ENCODE peak calls at places on chromosomes 4 and X, in four cellular contexts. A, K, Q and H are unnamed samples.

GRCh38 chr4:20272411-20272872 is 20.7 kb downstream of the SLIT2 start:
- DNase-seq in A (no peak), K (no peak), Q (no peak), H (no peak)

GRCh38 chr4:186723207-186724047 is at the start of gene FAT1:
- DNase-seq in A (peak), K (peak), Q (peak), H (no peak)

GRCh38 chr4:173333658-173334084 is 487 bp downstream of the HMGB2 start:
- DNase-seq in A (peak), Q (peak), K (peak), H (no peak)

GRCh38 chr4:10924274-10924673 is 239.7 kb upstream of the CLNK start:
- DNase-seq in Q (no peak), A (no peak), K (no peak), H (no peak)

GRCh38 chr4:102713096-102713495 is 47.7 kb downstream of the MANBA start:
- DNase-seq in K (no peak), A (no peak), Q (no peak), H (no peak)

GRCh38 chr4:173958445-173958844 is 325.0 kb downstream of the FBXO8 start:
- DNase-seq in K (no peak), A (no peak), Q (no peak), H (no peak)

GRCh38 chr4:40423735-40424134 is 88.6 kb downstream of the CHRNA9 start:
- DNase-seq in K (no peak), A (no peak), Q (no peak), H (no peak)

GRCh38 chr4:25862411-25863346 is at the start of gene SEL1L3:
- DNase-seq in A (peak), K (peak), Q (peak), H (peak)

GRCh38 chr4:88277711-88278025 is 6.7 kb downstream of the PPM1K start:
- DNase-seq in Q (no peak), K (no peak), A (no peak), H (no peak)

GRCh38 chr4:45910511-45910910 is 213.3 kb downstream of the GABRG1 start:
- DNase-seq in K (no peak), Q (no peak), A (no peak), H (no peak)

GRCh38 chr4:176981551-176981950 is 188.8 kb upstream of the VEGFC start:
- DNase-seq in K (no peak), A (no peak), Q (no peak), H (no peak)

GRCh38 chrX:146994163-146994562 is 179.6 kb upstream of the CXorf51A start:
- DNase-seq in Q (no peak), A (no peak), K (no peak), H (no peak)

GRCh38 chr4:170052919-170053318 is 26.7 kb upstream of the MFAP3L start:
- DNase-seq in Q (no peak), K (no peak), A (no peak), H (no peak)

GRCh38 chr4:170057851-170058250 is 31.7 kb upstream of the MFAP3L start:
- DNase-seq in A (no peak), Q (no peak), K (no peak), H (no peak)

DNA sequence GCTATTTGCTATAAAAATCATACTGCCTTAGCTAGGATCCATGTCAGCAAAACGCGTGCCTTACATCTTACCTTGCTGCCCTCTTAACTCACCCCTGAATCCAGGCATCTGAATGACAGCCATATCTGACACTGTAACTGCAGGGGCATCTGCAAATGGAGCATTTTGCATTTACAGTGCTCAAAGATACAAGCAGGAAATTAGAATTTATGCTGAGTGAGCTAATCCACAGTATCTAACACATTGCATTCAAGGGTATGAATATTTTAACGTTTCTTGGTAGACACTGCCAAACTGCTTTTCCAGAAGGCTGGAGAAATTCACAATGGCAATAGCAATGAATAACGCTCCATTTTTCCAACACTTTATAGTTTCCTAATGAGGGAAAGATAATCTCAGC is 31.0 kb downstream of the AADAT start:
- DNase-seq in A (no peak), K (no peak), Q (no peak), H (no peak)
- TF ChIP-seq CTCF in A (no peak), K (no peak), Q (no peak), H (no peak)

GRCh38 chr4:125243835-125244397 is 70.8 kb upstream of the FAT4 start:
- DNase-seq in A (no peak), K (no peak), Q (no peak), H (no peak)

GRCh38 chr4:125244848-125245450 is 69.8 kb upstream of the FAT4 start:
- DNase-seq in K (no peak), A (no peak), Q (no peak), H (no peak)
- TF ChIP-seq CTCF in K (peak), A (no peak), Q (peak), H (no peak)

DNA sequence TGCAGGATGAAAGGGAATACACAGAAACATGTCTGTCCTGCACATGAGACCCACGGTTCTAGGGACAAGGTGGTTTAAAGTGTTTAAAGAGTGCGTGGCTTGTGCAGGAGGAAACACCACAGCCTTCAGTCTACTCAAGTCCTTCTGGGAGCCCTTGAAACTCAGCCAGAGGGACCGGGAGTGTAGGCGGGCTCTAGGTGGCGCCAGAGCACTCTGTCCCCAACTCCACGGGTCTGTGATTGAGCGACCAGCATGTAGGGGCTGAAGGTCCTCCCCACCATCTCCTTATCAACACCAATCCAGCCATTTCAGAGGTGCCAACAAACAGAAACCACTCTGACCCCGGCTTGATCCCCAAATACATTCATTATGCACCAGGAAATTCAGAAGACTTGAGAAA is 82.0 kb upstream of the CLDN34 start:
- DNase-seq in A (peak), K (no peak), Q (peak), H (peak)
- TF ChIP-seq CTCF in A (no peak), K (peak), Q (peak), H (no peak)

GRCh38 chrX:74550295-74550802 is 64.1 kb downstream of the RLIM start:
- DNase-seq in A (peak), K (peak), Q (peak), H (peak)
- TF ChIP-seq CTCF in A (peak), K (peak), Q (peak), H (peak)

GRCh38 chrX:150544222-150544787 is 24.1 kb upstream of the MTM1 start:
- DNase-seq in Q (no peak), K (no peak), A (no peak), H (no peak)
- TF ChIP-seq CTCF in Q (no peak), K (no peak), A (no peak), H (no peak)

DNA sequence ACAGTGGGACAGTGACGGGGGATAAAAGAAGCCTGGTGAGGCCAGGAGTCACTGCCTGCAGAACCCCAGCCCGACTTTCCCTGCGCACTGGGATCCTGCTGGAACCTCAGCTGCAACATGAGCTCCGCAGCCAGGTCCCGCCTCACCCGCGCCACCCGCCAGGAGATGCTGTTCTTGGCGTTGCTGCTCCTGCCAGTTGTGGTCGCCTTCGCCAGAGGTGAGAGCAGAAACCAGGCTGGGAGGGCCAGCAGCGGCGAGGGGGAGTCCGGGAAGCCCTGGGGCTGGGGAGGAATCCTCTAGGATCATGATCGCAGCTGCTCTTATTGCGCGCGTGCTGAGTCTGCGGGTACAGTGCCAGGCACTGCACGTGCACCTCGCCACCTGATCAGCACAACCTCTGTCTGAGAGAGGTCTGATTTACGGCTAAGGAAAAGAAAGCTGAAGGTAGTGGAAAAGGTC is at the start of gene PF4V1:
- DNase-seq in K (peak), A (peak), Q (peak), H (no peak)
- TF ChIP-seq CTCF in K (peak), A (no peak), Q (peak), H (no peak)

GRCh38 chr4:58734030-58734673 is 1624.0 kb upstream of the IGFBP7 start:
- DNase-seq in A (no peak), K (no peak), Q (no peak), H (no peak)

DNA sequence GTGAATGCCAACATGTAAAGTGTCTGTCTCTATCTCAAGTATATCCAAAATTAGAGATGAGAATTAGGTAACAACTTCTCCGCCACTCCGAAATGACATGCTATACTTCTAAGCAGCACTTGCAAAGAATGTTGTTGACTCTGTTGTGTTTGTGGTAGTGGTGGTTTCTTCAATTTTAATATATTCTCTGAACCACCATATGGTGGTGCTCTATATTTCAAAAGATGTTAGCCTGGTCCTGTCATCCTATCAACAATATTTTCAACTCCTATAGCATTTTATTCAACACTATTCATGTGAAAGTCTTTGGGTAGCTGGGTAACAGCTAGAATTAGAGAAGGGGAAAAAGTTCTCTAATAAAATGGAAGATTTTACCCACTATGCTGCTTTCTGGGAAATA is 1622.8 kb upstream of the IGFBP7 start:
- DNase-seq in Q (no peak), A (no peak), K (no peak), H (no peak)
- TF ChIP-seq CTCF in Q (no peak), A (no peak), K (peak), H (no peak)

DNA sequence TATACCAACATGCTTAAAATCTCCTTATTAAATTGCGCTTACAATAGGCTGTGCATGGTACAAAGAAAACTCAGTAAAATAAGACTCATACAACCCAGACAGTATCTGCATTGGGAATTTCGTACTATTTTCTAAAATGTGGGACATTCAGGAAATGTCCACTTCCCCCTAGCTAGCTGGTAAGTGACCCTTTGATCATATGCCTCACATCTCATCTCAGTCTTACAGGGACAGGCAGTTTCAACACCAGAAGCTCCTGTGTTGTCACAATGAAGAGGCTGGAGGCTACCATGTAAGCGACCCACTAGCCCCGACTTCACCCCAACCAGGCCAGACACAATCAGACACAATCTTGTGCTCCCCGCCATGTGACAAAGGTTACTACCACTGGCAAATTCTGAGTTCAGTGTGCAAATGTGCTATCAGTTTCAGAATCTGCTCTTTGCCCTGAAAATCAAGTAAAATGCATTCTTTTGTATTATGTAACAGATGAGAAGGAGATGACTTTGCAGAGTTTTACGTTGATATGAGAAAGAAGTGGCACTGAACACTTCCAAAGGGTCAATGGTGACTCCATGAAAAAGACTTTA is 56.9 kb upstream of the STS start:
- DNase-seq in A (no peak), Q (no peak), K (no peak), H (no peak)
- TF ChIP-seq CTCF in A (no peak), Q (no peak), K (no peak), H (no peak)